ENCODE peak calls at places on chromosomes 7 and 10, in ten cellular contexts. One of them, this sample, is unnamed.

GRCh38 chr10:5666324-5667220 is at the start of gene ASB13:
- DNase-seq in KG1: peak; percentile 19
- DNase-seq in AML-193: peak; percentile 40
- DNase-seq in cardiac fibroblast: peak; percentile 37
- DNase-seq in GM13977: peak; percentile 69
- DNase-seq in left ventricle myocardium superior: peak; percentile 92
- DNase-seq in NCI-H1694 treated with DMSO at 0.1 percent for 48 hours: peak; percentile 8
- DNase-seq in epithelial cell of esophagus: peak; percentile 59
- DNase-seq in activated CD4-positive, alpha-beta T cell treated with anti-CD3 and anti-CD28 coated beads, Interleukin-2, amount 50 U/mL, for 48 hours: peak; percentile 52
- DNase-seq in activated CD8-positive, alpha-beta T cell treated with anti-CD3 and anti-CD28 coated beads for 36 hours: peak; percentile 55
- DNase-seq in this sample: peak; percentile 82

GRCh38 chr7:122412886-122413285 is 108.3 kb upstream of the FEZF1 start:
- DNase-seq in KG1: no peak
- DNase-seq in AML-193: no peak
- DNase-seq in cardiac fibroblast: peak; percentile 80
- DNase-seq in GM13977: no peak
- DNase-seq in left ventricle myocardium superior: no peak
- DNase-seq in NCI-H1694 treated with DMSO at 0.1 percent for 48 hours: no peak
- DNase-seq in epithelial cell of esophagus: peak; percentile 2
- DNase-seq in activated CD4-positive, alpha-beta T cell treated with anti-CD3 and anti-CD28 coated beads, Interleukin-2, amount 50 U/mL, for 48 hours: no peak
- DNase-seq in activated CD8-positive, alpha-beta T cell treated with anti-CD3 and anti-CD28 coated beads for 36 hours: no peak
- DNase-seq in this sample: peak; percentile 61

GRCh38 chr7:50792342-50793114 is 9.8 kb upstream of the GRB10 start:
- DNase-seq in KG1: peak; percentile 36
- DNase-seq in AML-193: no peak
- DNase-seq in cardiac fibroblast: peak; percentile 61
- DNase-seq in GM13977: no peak
- DNase-seq in left ventricle myocardium superior: peak; percentile 64
- DNase-seq in NCI-H1694 treated with DMSO at 0.1 percent for 48 hours: peak; percentile 9
- DNase-seq in epithelial cell of esophagus: peak; percentile 43
- DNase-seq in activated CD4-positive, alpha-beta T cell treated with anti-CD3 and anti-CD28 coated beads, Interleukin-2, amount 50 U/mL, for 48 hours: peak; percentile 18
- DNase-seq in activated CD8-positive, alpha-beta T cell treated with anti-CD3 and anti-CD28 coated beads for 36 hours: peak; percentile 11
- DNase-seq in this sample: no peak

GRCh38 chr10:35340975-35341374 is 4.7 kb downstream of the CCNY start:
- DNase-seq in KG1: no peak
- DNase-seq in AML-193: no peak
- DNase-seq in cardiac fibroblast: no peak
- DNase-seq in GM13977: no peak
- DNase-seq in left ventricle myocardium superior: no peak
- DNase-seq in NCI-H1694 treated with DMSO at 0.1 percent for 48 hours: no peak
- DNase-seq in epithelial cell of esophagus: no peak
- DNase-seq in activated CD4-positive, alpha-beta T cell treated with anti-CD3 and anti-CD28 coated beads, Interleukin-2, amount 50 U/mL, for 48 hours: peak; percentile 28
- DNase-seq in activated CD8-positive, alpha-beta T cell treated with anti-CD3 and anti-CD28 coated beads for 36 hours: peak; percentile 39
- DNase-seq in this sample: no peak

GRCh38 chr7:4416436-4417092 is 265.5 kb upstream of the FOXK1 start:
- DNase-seq in KG1: no peak
- DNase-seq in AML-193: no peak
- DNase-seq in cardiac fibroblast: peak; percentile 12
- DNase-seq in GM13977: no peak
- DNase-seq in left ventricle myocardium superior: no peak
- DNase-seq in NCI-H1694 treated with DMSO at 0.1 percent for 48 hours: no peak
- DNase-seq in epithelial cell of esophagus: peak; percentile 10
- DNase-seq in activated CD4-positive, alpha-beta T cell treated with anti-CD3 and anti-CD28 coated beads, Interleukin-2, amount 50 U/mL, for 48 hours: no peak
- DNase-seq in activated CD8-positive, alpha-beta T cell treated with anti-CD3 and anti-CD28 coated beads for 36 hours: no peak
- DNase-seq in this sample: no peak

GRCh38 chr10:31630866-31631567 is 297.6 kb downstream of the ARHGAP12 start:
- DNase-seq in KG1: no peak
- DNase-seq in AML-193: no peak
- DNase-seq in cardiac fibroblast: peak; percentile 34
- DNase-seq in GM13977: no peak
- DNase-seq in left ventricle myocardium superior: no peak
- DNase-seq in NCI-H1694 treated with DMSO at 0.1 percent for 48 hours: no peak
- DNase-seq in epithelial cell of esophagus: no peak
- DNase-seq in activated CD4-positive, alpha-beta T cell treated with anti-CD3 and anti-CD28 coated beads, Interleukin-2, amount 50 U/mL, for 48 hours: no peak
- DNase-seq in activated CD8-positive, alpha-beta T cell treated with anti-CD3 and anti-CD28 coated beads for 36 hours: no peak
- DNase-seq in this sample: peak; percentile 66

GRCh38 chr10:98967601-98968000 is 268.1 kb downstream of the HPSE2 start:
- DNase-seq in KG1: no peak
- DNase-seq in AML-193: no peak
- DNase-seq in cardiac fibroblast: peak; percentile 31
- DNase-seq in GM13977: no peak
- DNase-seq in left ventricle myocardium superior: no peak
- DNase-seq in NCI-H1694 treated with DMSO at 0.1 percent for 48 hours: no peak
- DNase-seq in epithelial cell of esophagus: no peak
- DNase-seq in activated CD4-positive, alpha-beta T cell treated with anti-CD3 and anti-CD28 coated beads, Interleukin-2, amount 50 U/mL, for 48 hours: no peak
- DNase-seq in activated CD8-positive, alpha-beta T cell treated with anti-CD3 and anti-CD28 coated beads for 36 hours: no peak
- DNase-seq in this sample: no peak

GRCh38 chr7:19369806-19370205 is 224.6 kb upstream of the FERD3L start:
- DNase-seq in KG1: no peak
- DNase-seq in AML-193: no peak
- DNase-seq in cardiac fibroblast: no peak
- DNase-seq in GM13977: no peak
- DNase-seq in left ventricle myocardium superior: no peak
- DNase-seq in NCI-H1694 treated with DMSO at 0.1 percent for 48 hours: no peak
- DNase-seq in epithelial cell of esophagus: peak; percentile 6
- DNase-seq in activated CD4-positive, alpha-beta T cell treated with anti-CD3 and anti-CD28 coated beads, Interleukin-2, amount 50 U/mL, for 48 hours: no peak
- DNase-seq in activated CD8-positive, alpha-beta T cell treated with anti-CD3 and anti-CD28 coated beads for 36 hours: no peak
- DNase-seq in this sample: no peak

GRCh38 chr7:158328376-158329013 is 259.1 kb downstream of the PTPRN2 start:
- DNase-seq in KG1: no peak
- DNase-seq in AML-193: no peak
- DNase-seq in cardiac fibroblast: no peak
- DNase-seq in GM13977: no peak
- DNase-seq in left ventricle myocardium superior: no peak
- DNase-seq in NCI-H1694 treated with DMSO at 0.1 percent for 48 hours: no peak
- DNase-seq in epithelial cell of esophagus: no peak
- DNase-seq in activated CD4-positive, alpha-beta T cell treated with anti-CD3 and anti-CD28 coated beads, Interleukin-2, amount 50 U/mL, for 48 hours: no peak
- DNase-seq in activated CD8-positive, alpha-beta T cell treated with anti-CD3 and anti-CD28 coated beads for 36 hours: no peak
- DNase-seq in this sample: no peak

GRCh38 chr10:19946791-19947190 is 130.6 kb downstream of the PLXDC2 start:
- DNase-seq in KG1: no peak
- DNase-seq in AML-193: no peak
- DNase-seq in cardiac fibroblast: no peak
- DNase-seq in GM13977: no peak
- DNase-seq in left ventricle myocardium superior: no peak
- DNase-seq in NCI-H1694 treated with DMSO at 0.1 percent for 48 hours: no peak
- DNase-seq in epithelial cell of esophagus: no peak
- DNase-seq in activated CD4-positive, alpha-beta T cell treated with anti-CD3 and anti-CD28 coated beads, Interleukin-2, amount 50 U/mL, for 48 hours: no peak
- DNase-seq in activated CD8-positive, alpha-beta T cell treated with anti-CD3 and anti-CD28 coated beads for 36 hours: no peak
- DNase-seq in this sample: no peak

GRCh38 chr7:28570970-28571288 is 158.6 kb downstream of the CREB5 start:
- DNase-seq in KG1: no peak
- DNase-seq in AML-193: no peak
- DNase-seq in cardiac fibroblast: peak; percentile 70
- DNase-seq in GM13977: no peak
- DNase-seq in left ventricle myocardium superior: no peak
- DNase-seq in NCI-H1694 treated with DMSO at 0.1 percent for 48 hours: no peak
- DNase-seq in epithelial cell of esophagus: peak; percentile 77
- DNase-seq in activated CD4-positive, alpha-beta T cell treated with anti-CD3 and anti-CD28 coated beads, Interleukin-2, amount 50 U/mL, for 48 hours: no peak
- DNase-seq in activated CD8-positive, alpha-beta T cell treated with anti-CD3 and anti-CD28 coated beads for 36 hours: no peak
- DNase-seq in this sample: no peak

GRCh38 chr7:116786791-116787443 is 75.5 kb upstream of the CAPZA2 start:
- DNase-seq in KG1: peak; percentile 36
- DNase-seq in AML-193: peak; percentile 2
- DNase-seq in cardiac fibroblast: peak; percentile 71
- DNase-seq in GM13977: peak; percentile 67
- DNase-seq in left ventricle myocardium superior: no peak
- DNase-seq in NCI-H1694 treated with DMSO at 0.1 percent for 48 hours: no peak
- DNase-seq in epithelial cell of esophagus: peak; percentile 69
- DNase-seq in activated CD4-positive, alpha-beta T cell treated with anti-CD3 and anti-CD28 coated beads, Interleukin-2, amount 50 U/mL, for 48 hours: peak; percentile 16
- DNase-seq in activated CD8-positive, alpha-beta T cell treated with anti-CD3 and anti-CD28 coated beads for 36 hours: peak; percentile 48
- DNase-seq in this sample: no peak

GRCh38 chr7:157423886-157424565 is 87.2 kb downstream of the DNAJB6 start:
- DNase-seq in KG1: no peak
- DNase-seq in AML-193: no peak
- DNase-seq in cardiac fibroblast: no peak
- DNase-seq in GM13977: no peak
- DNase-seq in left ventricle myocardium superior: peak; percentile 31
- DNase-seq in NCI-H1694 treated with DMSO at 0.1 percent for 48 hours: no peak
- DNase-seq in epithelial cell of esophagus: no peak
- DNase-seq in activated CD4-positive, alpha-beta T cell treated with anti-CD3 and anti-CD28 coated beads, Interleukin-2, amount 50 U/mL, for 48 hours: no peak
- DNase-seq in activated CD8-positive, alpha-beta T cell treated with anti-CD3 and anti-CD28 coated beads for 36 hours: no peak
- DNase-seq in this sample: no peak

GRCh38 chr7:94008537-94008936 is 4.4 kb upstream of the BET1 start:
- DNase-seq in KG1: no peak
- DNase-seq in AML-193: no peak
- DNase-seq in cardiac fibroblast: peak; percentile 57
- DNase-seq in GM13977: no peak
- DNase-seq in left ventricle myocardium superior: no peak
- DNase-seq in NCI-H1694 treated with DMSO at 0.1 percent for 48 hours: no peak
- DNase-seq in epithelial cell of esophagus: peak; percentile 74
- DNase-seq in activated CD4-positive, alpha-beta T cell treated with anti-CD3 and anti-CD28 coated beads, Interleukin-2, amount 50 U/mL, for 48 hours: no peak
- DNase-seq in activated CD8-positive, alpha-beta T cell treated with anti-CD3 and anti-CD28 coated beads for 36 hours: peak; percentile 12
- DNase-seq in this sample: no peak

GRCh38 chr7:92624298-92624996 is 34.3 kb upstream of the FAM133B start:
- DNase-seq in KG1: no peak
- DNase-seq in AML-193: no peak
- DNase-seq in cardiac fibroblast: no peak
- DNase-seq in GM13977: no peak
- DNase-seq in left ventricle myocardium superior: no peak
- DNase-seq in NCI-H1694 treated with DMSO at 0.1 percent for 48 hours: no peak
- DNase-seq in epithelial cell of esophagus: no peak
- DNase-seq in activated CD4-positive, alpha-beta T cell treated with anti-CD3 and anti-CD28 coated beads, Interleukin-2, amount 50 U/mL, for 48 hours: no peak
- DNase-seq in activated CD8-positive, alpha-beta T cell treated with anti-CD3 and anti-CD28 coated beads for 36 hours: no peak
- DNase-seq in this sample: no peak

GRCh38 chr10:62885656-62886461 is 69.7 kb upstream of the EGR2 start:
- DNase-seq in KG1: no peak
- DNase-seq in AML-193: no peak
- DNase-seq in cardiac fibroblast: peak; percentile 85
- DNase-seq in GM13977: no peak
- DNase-seq in left ventricle myocardium superior: no peak
- DNase-seq in NCI-H1694 treated with DMSO at 0.1 percent for 48 hours: no peak
- DNase-seq in epithelial cell of esophagus: peak; percentile 29
- DNase-seq in activated CD4-positive, alpha-beta T cell treated with anti-CD3 and anti-CD28 coated beads, Interleukin-2, amount 50 U/mL, for 48 hours: no peak
- DNase-seq in activated CD8-positive, alpha-beta T cell treated with anti-CD3 and anti-CD28 coated beads for 36 hours: no peak
- DNase-seq in this sample: no peak

GRCh38 chr7:105408791-105409410 is 20.2 kb upstream of the SRPK2 start:
- DNase-seq in KG1: no peak
- DNase-seq in AML-193: no peak
- DNase-seq in cardiac fibroblast: no peak
- DNase-seq in GM13977: no peak
- DNase-seq in left ventricle myocardium superior: no peak
- DNase-seq in NCI-H1694 treated with DMSO at 0.1 percent for 48 hours: no peak
- DNase-seq in epithelial cell of esophagus: peak; percentile 65
- DNase-seq in activated CD4-positive, alpha-beta T cell treated with anti-CD3 and anti-CD28 coated beads, Interleukin-2, amount 50 U/mL, for 48 hours: no peak
- DNase-seq in activated CD8-positive, alpha-beta T cell treated with anti-CD3 and anti-CD28 coated beads for 36 hours: no peak
- DNase-seq in this sample: no peak

GRCh38 chr10:5464521-5464920 is 34.8 kb downstream of the CALML5 start:
- DNase-seq in KG1: no peak
- DNase-seq in AML-193: no peak
- DNase-seq in cardiac fibroblast: no peak
- DNase-seq in GM13977: no peak
- DNase-seq in left ventricle myocardium superior: no peak
- DNase-seq in NCI-H1694 treated with DMSO at 0.1 percent for 48 hours: no peak
- DNase-seq in epithelial cell of esophagus: peak; percentile 45
- DNase-seq in activated CD4-positive, alpha-beta T cell treated with anti-CD3 and anti-CD28 coated beads, Interleukin-2, amount 50 U/mL, for 48 hours: no peak
- DNase-seq in activated CD8-positive, alpha-beta T cell treated with anti-CD3 and anti-CD28 coated beads for 36 hours: no peak
- DNase-seq in this sample: no peak

GRCh38 chr10:127195571-127196226 is 692 bp downstream of the INSYN2A start:
- DNase-seq in KG1: no peak
- DNase-seq in AML-193: no peak
- DNase-seq in cardiac fibroblast: peak; percentile 31
- DNase-seq in GM13977: no peak
- DNase-seq in left ventricle myocardium superior: peak; percentile 35
- DNase-seq in NCI-H1694 treated with DMSO at 0.1 percent for 48 hours: no peak
- DNase-seq in epithelial cell of esophagus: peak; percentile 13
- DNase-seq in activated CD4-positive, alpha-beta T cell treated with anti-CD3 and anti-CD28 coated beads, Interleukin-2, amount 50 U/mL, for 48 hours: no peak
- DNase-seq in activated CD8-positive, alpha-beta T cell treated with anti-CD3 and anti-CD28 coated beads for 36 hours: no peak
- DNase-seq in this sample: no peak

GRCh38 chr10:128922619-128923018 is 544.4 kb upstream of the MGMT start:
- DNase-seq in KG1: no peak
- DNase-seq in AML-193: no peak
- DNase-seq in cardiac fibroblast: no peak
- DNase-seq in GM13977: no peak
- DNase-seq in left ventricle myocardium superior: no peak
- DNase-seq in NCI-H1694 treated with DMSO at 0.1 percent for 48 hours: no peak
- DNase-seq in epithelial cell of esophagus: no peak
- DNase-seq in activated CD4-positive, alpha-beta T cell treated with anti-CD3 and anti-CD28 coated beads, Interleukin-2, amount 50 U/mL, for 48 hours: no peak
- DNase-seq in activated CD8-positive, alpha-beta T cell treated with anti-CD3 and anti-CD28 coated beads for 36 hours: no peak
- DNase-seq in this sample: no peak

GRCh38 chr7:27064169-27064568 is 31.6 kb downstream of the HOXA1 start:
- DNase-seq in KG1: no peak
- DNase-seq in AML-193: no peak
- DNase-seq in cardiac fibroblast: no peak
- DNase-seq in GM13977: no peak
- DNase-seq in left ventricle myocardium superior: no peak
- DNase-seq in NCI-H1694 treated with DMSO at 0.1 percent for 48 hours: peak; percentile 13
- DNase-seq in epithelial cell of esophagus: no peak
- DNase-seq in activated CD4-positive, alpha-beta T cell treated with anti-CD3 and anti-CD28 coated beads, Interleukin-2, amount 50 U/mL, for 48 hours: no peak
- DNase-seq in activated CD8-positive, alpha-beta T cell treated with anti-CD3 and anti-CD28 coated beads for 36 hours: no peak
- DNase-seq in this sample: no peak

GRCh38 chr7:70384891-70385290 is 747.1 kb upstream of the GALNT17 start:
- DNase-seq in KG1: no peak
- DNase-seq in AML-193: no peak
- DNase-seq in cardiac fibroblast: no peak
- DNase-seq in GM13977: no peak
- DNase-seq in left ventricle myocardium superior: no peak
- DNase-seq in NCI-H1694 treated with DMSO at 0.1 percent for 48 hours: peak; percentile 29
- DNase-seq in epithelial cell of esophagus: peak; percentile 85
- DNase-seq in activated CD4-positive, alpha-beta T cell treated with anti-CD3 and anti-CD28 coated beads, Interleukin-2, amount 50 U/mL, for 48 hours: no peak
- DNase-seq in activated CD8-positive, alpha-beta T cell treated with anti-CD3 and anti-CD28 coated beads for 36 hours: no peak
- DNase-seq in this sample: no peak

GRCh38 chr7:42263971-42264370 is 27.0 kb upstream of the GLI3 start:
- DNase-seq in KG1: no peak
- DNase-seq in AML-193: no peak
- DNase-seq in cardiac fibroblast: no peak
- DNase-seq in GM13977: no peak
- DNase-seq in left ventricle myocardium superior: peak; percentile 61
- DNase-seq in NCI-H1694 treated with DMSO at 0.1 percent for 48 hours: no peak
- DNase-seq in epithelial cell of esophagus: no peak
- DNase-seq in activated CD4-positive, alpha-beta T cell treated with anti-CD3 and anti-CD28 coated beads, Interleukin-2, amount 50 U/mL, for 48 hours: no peak
- DNase-seq in activated CD8-positive, alpha-beta T cell treated with anti-CD3 and anti-CD28 coated beads for 36 hours: no peak
- DNase-seq in this sample: no peak

GRCh38 chr10:52226448-52226847 is 87.6 kb upstream of the DKK1 start:
- DNase-seq in KG1: no peak
- DNase-seq in AML-193: no peak
- DNase-seq in cardiac fibroblast: peak; percentile 85
- DNase-seq in GM13977: no peak
- DNase-seq in left ventricle myocardium superior: no peak
- DNase-seq in NCI-H1694 treated with DMSO at 0.1 percent for 48 hours: no peak
- DNase-seq in epithelial cell of esophagus: peak; percentile 88
- DNase-seq in activated CD4-positive, alpha-beta T cell treated with anti-CD3 and anti-CD28 coated beads, Interleukin-2, amount 50 U/mL, for 48 hours: no peak
- DNase-seq in activated CD8-positive, alpha-beta T cell treated with anti-CD3 and anti-CD28 coated beads for 36 hours: no peak
- DNase-seq in this sample: no peak

GRCh38 chr7:129494041-129494440 is 8.3 kb upstream of the SMKR1 start:
- DNase-seq in KG1: no peak
- DNase-seq in AML-193: no peak
- DNase-seq in cardiac fibroblast: peak; percentile 93
- DNase-seq in GM13977: no peak
- DNase-seq in left ventricle myocardium superior: no peak
- DNase-seq in NCI-H1694 treated with DMSO at 0.1 percent for 48 hours: no peak
- DNase-seq in epithelial cell of esophagus: peak; percentile 91
- DNase-seq in activated CD4-positive, alpha-beta T cell treated with anti-CD3 and anti-CD28 coated beads, Interleukin-2, amount 50 U/mL, for 48 hours: no peak
- DNase-seq in activated CD8-positive, alpha-beta T cell treated with anti-CD3 and anti-CD28 coated beads for 36 hours: peak; percentile 35
- DNase-seq in this sample: no peak

GRCh38 chr7:135774284-135774683 is 25.7 kb upstream of the FAM180A start:
- DNase-seq in KG1: no peak
- DNase-seq in AML-193: no peak
- DNase-seq in cardiac fibroblast: peak; percentile 49
- DNase-seq in GM13977: no peak
- DNase-seq in left ventricle myocardium superior: no peak
- DNase-seq in NCI-H1694 treated with DMSO at 0.1 percent for 48 hours: peak; percentile 31
- DNase-seq in epithelial cell of esophagus: peak; percentile 88
- DNase-seq in activated CD4-positive, alpha-beta T cell treated with anti-CD3 and anti-CD28 coated beads, Interleukin-2, amount 50 U/mL, for 48 hours: no peak
- DNase-seq in activated CD8-positive, alpha-beta T cell treated with anti-CD3 and anti-CD28 coated beads for 36 hours: no peak
- DNase-seq in this sample: no peak

GRCh38 chr10:102504976-102505300 is 1.2 kb downstream of the SUFU start:
- DNase-seq in KG1: no peak
- DNase-seq in AML-193: peak; percentile 55
- DNase-seq in cardiac fibroblast: peak; percentile 23
- DNase-seq in GM13977: no peak
- DNase-seq in left ventricle myocardium superior: no peak
- DNase-seq in NCI-H1694 treated with DMSO at 0.1 percent for 48 hours: no peak
- DNase-seq in epithelial cell of esophagus: no peak
- DNase-seq in activated CD4-positive, alpha-beta T cell treated with anti-CD3 and anti-CD28 coated beads, Interleukin-2, amount 50 U/mL, for 48 hours: no peak
- DNase-seq in activated CD8-positive, alpha-beta T cell treated with anti-CD3 and anti-CD28 coated beads for 36 hours: no peak
- DNase-seq in this sample: peak; percentile 49

GRCh38 chr10:7444576-7445226 is 33.9 kb upstream of the SFMBT2 start:
- DNase-seq in KG1: no peak
- DNase-seq in AML-193: no peak
- DNase-seq in cardiac fibroblast: no peak
- DNase-seq in GM13977: no peak
- DNase-seq in left ventricle myocardium superior: no peak
- DNase-seq in NCI-H1694 treated with DMSO at 0.1 percent for 48 hours: no peak
- DNase-seq in epithelial cell of esophagus: no peak
- DNase-seq in activated CD4-positive, alpha-beta T cell treated with anti-CD3 and anti-CD28 coated beads, Interleukin-2, amount 50 U/mL, for 48 hours: no peak
- DNase-seq in activated CD8-positive, alpha-beta T cell treated with anti-CD3 and anti-CD28 coated beads for 36 hours: no peak
- DNase-seq in this sample: no peak